ENCODE peak calls at places on chromosomes 4 and X, in five cellular contexts. One of them, this sample, is unnamed.

GRCh38 chr4:140150886-140151699 is 2.9 kb downstream of the MAML3 start:
- DNase-seq in stomach: peak; percentile 88
- DNase-seq in endothelial cell of umbilical vein: peak; percentile 96
- DNase-seq in ovary: peak; percentile 92
- DNase-seq in OCI-LY7: peak; percentile 83
- DNase-seq in this sample: peak; percentile 94

GRCh38 chrX:153925739-153926593 is at the start of gene ARHGAP4:
- DNase-seq in stomach: no peak
- DNase-seq in endothelial cell of umbilical vein: no peak
- DNase-seq in ovary: no peak
- DNase-seq in OCI-LY7: peak; percentile 62
- DNase-seq in this sample: no peak

GRCh38 chr4:174283507-174284180 is at the start of the genes CEP44 and FBXO8:
- DNase-seq in stomach: peak; percentile 65
- DNase-seq in endothelial cell of umbilical vein: peak; percentile 91
- DNase-seq in ovary: peak; percentile 79
- DNase-seq in OCI-LY7: peak; percentile 78
- DNase-seq in this sample: peak; percentile 29

GRCh38 chr4:184826315-184827266 is 823 bp upstream of the ACSL1 start:
- DNase-seq in stomach: peak; percentile 46
- DNase-seq in endothelial cell of umbilical vein: peak; percentile 36
- DNase-seq in ovary: no peak
- DNase-seq in OCI-LY7: peak; percentile 57
- DNase-seq in this sample: no peak

GRCh38 chr4:997375-998071 is 4.3 kb upstream of the SLC26A1 start:
- DNase-seq in stomach: no peak
- DNase-seq in endothelial cell of umbilical vein: no peak
- DNase-seq in ovary: peak; percentile 35
- DNase-seq in OCI-LY7: no peak
- DNase-seq in this sample: no peak

GRCh38 chr4:37988670-37989069 is 28.5 kb downstream of the PTTG2 start:
- DNase-seq in stomach: no peak
- DNase-seq in endothelial cell of umbilical vein: no peak
- DNase-seq in ovary: no peak
- DNase-seq in OCI-LY7: no peak
- DNase-seq in this sample: no peak

GRCh38 chr4:125519376-125520171 is 204.8 kb downstream of the FAT4 start:
- DNase-seq in stomach: no peak
- DNase-seq in endothelial cell of umbilical vein: peak; percentile 7
- DNase-seq in ovary: no peak
- DNase-seq in OCI-LY7: no peak
- DNase-seq in this sample: no peak

GRCh38 chrX:49042581-49043219 is 457 bp downstream of the TFE3 start:
- DNase-seq in stomach: no peak
- DNase-seq in endothelial cell of umbilical vein: no peak
- DNase-seq in ovary: no peak
- DNase-seq in OCI-LY7: no peak
- DNase-seq in this sample: no peak

GRCh38 chrX:135605906-135606305 is 85.4 kb downstream of the INTS6L start:
- DNase-seq in stomach: no peak
- DNase-seq in endothelial cell of umbilical vein: no peak
- DNase-seq in ovary: no peak
- DNase-seq in OCI-LY7: no peak
- DNase-seq in this sample: no peak

DNA sequence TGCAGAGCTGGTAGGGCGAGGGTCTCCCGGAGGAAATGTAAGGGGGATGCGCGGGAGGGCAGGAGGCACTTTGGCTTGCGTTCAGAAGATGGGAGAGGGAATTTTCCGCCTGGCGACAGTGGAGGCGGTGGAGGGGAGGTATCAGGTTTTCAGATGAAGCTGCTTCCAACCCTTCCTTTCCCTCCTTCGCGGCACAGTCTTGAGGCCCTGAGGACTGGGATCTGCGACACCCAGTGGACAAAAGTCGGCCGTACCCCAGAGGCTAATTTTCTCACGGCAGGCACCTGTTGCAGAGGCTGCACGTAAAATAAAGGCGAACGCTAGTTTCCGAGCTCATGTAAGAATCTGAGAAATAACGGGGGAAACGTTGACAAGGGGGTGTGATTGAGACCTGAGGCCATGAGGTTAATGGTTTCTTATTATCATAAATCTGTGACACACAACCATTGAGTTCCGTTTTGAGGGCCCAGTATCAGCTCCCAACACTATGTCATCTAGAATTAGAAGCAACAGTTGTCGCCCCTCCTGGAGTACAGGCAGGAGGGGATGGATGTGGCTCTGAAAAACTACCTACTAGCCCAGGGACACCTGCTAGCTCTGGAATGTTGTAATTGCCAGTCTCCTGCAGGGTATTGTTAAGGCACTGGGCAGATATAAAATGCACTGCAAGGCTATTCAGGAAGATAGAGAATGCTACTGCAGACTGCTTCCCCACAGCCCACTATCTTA is 1.1 kb downstream of the ZCCHC18 start:
- DNase-seq in stomach: peak; percentile 57
- DNase-seq in endothelial cell of umbilical vein: peak; percentile 52
- DNase-seq in ovary: peak; percentile 50
- DNase-seq in OCI-LY7: peak; percentile 70
- DNase-seq in this sample: no peak
- H3K4me3 ChIP-seq in stomach: peak overlapping the region; percentile 59
- H3K4me3 ChIP-seq in endothelial cell of umbilical vein: peak overlapping the region; percentile 76
- H3K4me3 ChIP-seq in ovary: peak overlapping the region; percentile 46
- H3K4me3 ChIP-seq in OCI-LY7: peak overlapping the region; percentile 72
- H3K4me3 ChIP-seq in this sample: peak overlapping the region; percentile 71

GRCh38 chr4:186919340-186919739 is 195.7 kb upstream of the FAT1 start:
- DNase-seq in stomach: no peak
- DNase-seq in endothelial cell of umbilical vein: no peak
- DNase-seq in ovary: no peak
- DNase-seq in OCI-LY7: no peak
- DNase-seq in this sample: no peak
- H3K27ac ChIP-seq in stomach: no peak overlapping the region
- H3K27ac ChIP-seq in endothelial cell of umbilical vein: no peak overlapping the region
- H3K27ac ChIP-seq in ovary: no peak overlapping the region
- H3K27ac ChIP-seq in OCI-LY7: no peak overlapping the region
- H3K27ac ChIP-seq in this sample: peak overlapping the region; percentile 71

GRCh38 chr4:24956091-24956490 is 43.2 kb upstream of the CCDC149 start:
- DNase-seq in stomach: no peak
- DNase-seq in endothelial cell of umbilical vein: no peak
- DNase-seq in ovary: no peak
- DNase-seq in OCI-LY7: no peak
- DNase-seq in this sample: no peak
- H3K9me3 ChIP-seq in stomach: peaks cover 6% of the 10 kb centered on the region
- H3K9me3 ChIP-seq in endothelial cell of umbilical vein: no peaks in the 10 kb centered on the region
- H3K9me3 ChIP-seq in ovary: no peaks in the 10 kb centered on the region
- H3K9me3 ChIP-seq in OCI-LY7: no peaks in the 10 kb centered on the region
- H3K9me3 ChIP-seq in this sample: peaks cover 3% of the 10 kb centered on the region

GRCh38 chr4:112510191-112510467 is 5.9 kb downstream of the NEUROG2 start:
- DNase-seq in stomach: no peak
- DNase-seq in endothelial cell of umbilical vein: no peak
- DNase-seq in ovary: no peak
- DNase-seq in OCI-LY7: no peak
- DNase-seq in this sample: no peak
- H3K4me3 ChIP-seq in stomach: peak overlapping the region; percentile 18
- H3K4me3 ChIP-seq in endothelial cell of umbilical vein: no peak overlapping the region
- H3K4me3 ChIP-seq in ovary: no peak overlapping the region
- H3K4me3 ChIP-seq in OCI-LY7: no peak overlapping the region
- H3K4me3 ChIP-seq in this sample: no peak overlapping the region

GRCh38 chrX:40172169-40172979 is 74.6 kb upstream of the BCOR start:
- DNase-seq in stomach: peak; percentile 72
- DNase-seq in endothelial cell of umbilical vein: peak; percentile 58
- DNase-seq in ovary: peak; percentile 83
- DNase-seq in OCI-LY7: peak; percentile 56
- DNase-seq in this sample: no peak

GRCh38 chrX:40172980-40173661 is 75.4 kb upstream of the BCOR start:
- DNase-seq in stomach: no peak
- DNase-seq in endothelial cell of umbilical vein: no peak
- DNase-seq in ovary: no peak
- DNase-seq in OCI-LY7: peak; percentile 10
- DNase-seq in this sample: no peak

GRCh38 chrX:40171513-40172168 is 73.9 kb upstream of the BCOR start:
- DNase-seq in stomach: no peak
- DNase-seq in endothelial cell of umbilical vein: peak; percentile 25
- DNase-seq in ovary: peak; percentile 63
- DNase-seq in OCI-LY7: peak; percentile 66
- DNase-seq in this sample: no peak

GRCh38 chrX:40169193-40170086 is 71.7 kb upstream of the BCOR start:
- DNase-seq in stomach: peak; percentile 74
- DNase-seq in endothelial cell of umbilical vein: peak; percentile 78
- DNase-seq in ovary: peak; percentile 86
- DNase-seq in OCI-LY7: peak; percentile 92
- DNase-seq in this sample: peak; percentile 37

GRCh38 chrX:40170830-40171512 is 73.2 kb upstream of the BCOR start:
- DNase-seq in stomach: no peak
- DNase-seq in endothelial cell of umbilical vein: no peak
- DNase-seq in ovary: no peak
- DNase-seq in OCI-LY7: peak; percentile 62
- DNase-seq in this sample: no peak
- H3K27ac ChIP-seq in stomach: peak overlapping the region; percentile 98
- H3K27ac ChIP-seq in endothelial cell of umbilical vein: peak overlapping the region; percentile 91
- H3K27ac ChIP-seq in ovary: peak overlapping the region; percentile 84
- H3K27ac ChIP-seq in OCI-LY7: peak overlapping the region; percentile 100
- H3K27ac ChIP-seq in this sample: no peak overlapping the region

DNA sequence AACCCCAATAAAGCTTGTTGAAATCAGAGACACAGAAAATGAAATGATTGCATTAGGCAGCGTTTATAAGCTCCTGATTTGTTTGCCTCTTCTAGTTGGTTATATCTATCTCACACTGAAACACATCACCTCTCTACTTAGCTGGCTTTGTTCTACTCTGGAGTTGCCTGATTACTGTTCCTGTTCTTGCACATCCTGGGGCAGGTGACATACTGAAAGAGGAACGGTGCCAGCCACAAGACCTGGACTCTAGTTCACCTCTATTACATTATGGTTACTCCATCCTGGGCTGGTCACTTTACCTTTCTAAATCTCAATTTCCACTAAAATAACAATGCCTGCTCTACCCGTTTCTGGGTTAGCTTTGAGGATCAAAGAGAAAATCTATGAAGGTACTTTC is 47.9 kb downstream of the TRIM2 start:
- DNase-seq in stomach: no peak
- DNase-seq in endothelial cell of umbilical vein: no peak
- DNase-seq in ovary: no peak
- DNase-seq in OCI-LY7: peak; percentile 21
- DNase-seq in this sample: no peak
- H3K9me3 ChIP-seq in stomach: no peaks in the 10 kb centered on the region
- H3K9me3 ChIP-seq in endothelial cell of umbilical vein: no peaks in the 10 kb centered on the region
- H3K9me3 ChIP-seq in ovary: no peaks in the 10 kb centered on the region
- H3K9me3 ChIP-seq in OCI-LY7: no peaks in the 10 kb centered on the region
- H3K9me3 ChIP-seq in this sample: no peaks in the 10 kb centered on the region

This sample was measured in AG04450.